ENCODE peak calls at places on chromosomes 6 and 20, in seven cellular contexts. P is CD8-positive, alpha-beta T cell; E is heart left ventricle; B is K562; W is fibroblast of lung; Y is HCT116; X is stomach. T is an unnamed sample.

GRCh38 chr6:149234051-149234962 is 83.2 kb upstream of the TAB2 start:
- DNase-seq in P (no peak), E (no peak), B (no peak), W (peak; percentile 27), Y (peak; percentile 48), X (no peak), T (no peak)

GRCh38 chr6:39206250-39206721 is 23.0 kb downstream of the KCNK5 start:
- DNase-seq in P (no peak), E (no peak), B (peak; percentile 75), W (no peak), Y (no peak), X (peak; percentile 63), T (no peak)

GRCh38 chr6:97059473-97059872 is 134.9 kb downstream of the KLHL32 start:
- DNase-seq in P (no peak), E (no peak), B (peak; percentile 25), W (peak; percentile 58), Y (peak; percentile 10), X (no peak), T (no peak)

GRCh38 chr6:6825986-6826901 is 237.7 kb downstream of the LY86 start:
- DNase-seq in P (no peak), E (peak; percentile 58), B (no peak), W (no peak), Y (no peak), X (peak; percentile 66), T (no peak)

GRCh38 chr20:20005381-20005780 is 11.8 kb upstream of the NAA20 start:
- DNase-seq in P (no peak), E (no peak), B (no peak), W (no peak), Y (no peak), X (no peak), T (no peak)

GRCh38 chr6:13485303-13485702 is 2.1 kb downstream of the GFOD1 start:
- DNase-seq in P (no peak), E (no peak), B (peak; percentile 15), W (no peak), Y (no peak), X (no peak), T (no peak)

GRCh38 chr20:32986331-32986966 is 17.8 kb downstream of the SUN5 start:
- DNase-seq in P (no peak), E (no peak), B (no peak), W (no peak), Y (no peak), X (no peak), T (no peak)

GRCh38 chr6:20684474-20684873 is 150.2 kb downstream of the CDKAL1 start:
- DNase-seq in P (no peak), E (no peak), B (no peak), W (no peak), Y (no peak), X (no peak), T (no peak)

GRCh38 chr6:43143235-43144124 is 27.6 kb upstream of the SRF start:
- DNase-seq in P (peak; percentile 73), E (peak; percentile 87), B (peak; percentile 95), W (peak; percentile 93), Y (peak; percentile 24), X (peak; percentile 90), T (peak; percentile 77)

GRCh38 chr20:50149481-50150254 is 3.9 kb downstream of the PEDS1 start:
- DNase-seq in P (no peak), E (no peak), B (no peak), W (no peak), Y (no peak), X (no peak), T (no peak)

GRCh38 chr20:31666258-31667042 is 28.7 kb downstream of the COX4I2 start:
- DNase-seq in P (peak; percentile 27), E (peak; percentile 69), B (peak; percentile 34), W (peak; percentile 46), Y (no peak), X (no peak), T (no peak)

GRCh38 chr6:90217621-90218496 is 78.8 kb downstream of the BACH2 start:
- DNase-seq in P (no peak), E (no peak), B (no peak), W (no peak), Y (no peak), X (peak; percentile 56), T (no peak)

GRCh38 chr6:147043994-147044477 is 160.2 kb upstream of the STXBP5 start:
- DNase-seq in P (no peak), E (no peak), B (no peak), W (peak; percentile 64), Y (no peak), X (no peak), T (no peak)

GRCh38 chr20:53100476-53100911 is 128.3 kb downstream of the TSHZ2 start:
- DNase-seq in P (no peak), E (no peak), B (no peak), W (no peak), Y (no peak), X (no peak), T (no peak)

GRCh38 chr6:167687035-167687720 is 139.5 kb upstream of the AFDN start:
- DNase-seq in P (no peak), E (no peak), B (no peak), W (no peak), Y (no peak), X (no peak), T (no peak)
- H3K4me1 ChIP-seq in P (no peaks in the 10 kb centered on the region), E (peaks cover 25% of the 10 kb centered on the region), B (no peaks in the 10 kb centered on the region), W (no peaks in the 10 kb centered on the region), Y (peaks cover 28% of the 10 kb centered on the region), X (peaks cover 12% of the 10 kb centered on the region), T (peaks cover 2% of the 10 kb centered on the region)

GRCh38 chr6:158560787-158561246 is 926 bp downstream of the TMEM181 start:
- DNase-seq in P (no peak), E (no peak), B (no peak), W (peak; percentile 19), Y (no peak), X (peak; percentile 54), T (no peak)
- H3K4me1 ChIP-seq in P (peaks cover 31% of the 10 kb centered on the region), E (peaks cover 52% of the 10 kb centered on the region), B (peaks cover 37% of the 10 kb centered on the region), W (peaks cover 10% of the 10 kb centered on the region), Y (peaks cover 23% of the 10 kb centered on the region), X (peaks cover 41% of the 10 kb centered on the region), T (peaks cover 1% of the 10 kb centered on the region)

GRCh38 chr20:10670521-10671220 is 3.1 kb downstream of the JAG1 start:
- DNase-seq in P (no peak), E (peak; percentile 51), B (no peak), W (peak; percentile 41), Y (no peak), X (no peak), T (no peak)
- H3K4me1 ChIP-seq in P (no peaks in the 10 kb centered on the region), E (peaks cover 46% of the 10 kb centered on the region), B (peaks cover 35% of the 10 kb centered on the region), W (peaks cover 12% of the 10 kb centered on the region), Y (peaks cover 26% of the 10 kb centered on the region), X (peaks cover 64% of the 10 kb centered on the region), T (peaks cover 12% of the 10 kb centered on the region)

GRCh38 chr20:44585042-44585968 is 2.9 kb downstream of the PKIG start:
- DNase-seq in P (no peak), E (no peak), B (no peak), W (no peak), Y (no peak), X (no peak), T (no peak)
- H3K4me1 ChIP-seq in P (no peaks in the 10 kb centered on the region), E (peaks cover 70% of the 10 kb centered on the region), B (no peaks in the 10 kb centered on the region), W (peaks cover 23% of the 10 kb centered on the region), Y (no peaks in the 10 kb centered on the region), X (peaks cover 14% of the 10 kb centered on the region), T (peaks cover 5% of the 10 kb centered on the region)

DNA sequence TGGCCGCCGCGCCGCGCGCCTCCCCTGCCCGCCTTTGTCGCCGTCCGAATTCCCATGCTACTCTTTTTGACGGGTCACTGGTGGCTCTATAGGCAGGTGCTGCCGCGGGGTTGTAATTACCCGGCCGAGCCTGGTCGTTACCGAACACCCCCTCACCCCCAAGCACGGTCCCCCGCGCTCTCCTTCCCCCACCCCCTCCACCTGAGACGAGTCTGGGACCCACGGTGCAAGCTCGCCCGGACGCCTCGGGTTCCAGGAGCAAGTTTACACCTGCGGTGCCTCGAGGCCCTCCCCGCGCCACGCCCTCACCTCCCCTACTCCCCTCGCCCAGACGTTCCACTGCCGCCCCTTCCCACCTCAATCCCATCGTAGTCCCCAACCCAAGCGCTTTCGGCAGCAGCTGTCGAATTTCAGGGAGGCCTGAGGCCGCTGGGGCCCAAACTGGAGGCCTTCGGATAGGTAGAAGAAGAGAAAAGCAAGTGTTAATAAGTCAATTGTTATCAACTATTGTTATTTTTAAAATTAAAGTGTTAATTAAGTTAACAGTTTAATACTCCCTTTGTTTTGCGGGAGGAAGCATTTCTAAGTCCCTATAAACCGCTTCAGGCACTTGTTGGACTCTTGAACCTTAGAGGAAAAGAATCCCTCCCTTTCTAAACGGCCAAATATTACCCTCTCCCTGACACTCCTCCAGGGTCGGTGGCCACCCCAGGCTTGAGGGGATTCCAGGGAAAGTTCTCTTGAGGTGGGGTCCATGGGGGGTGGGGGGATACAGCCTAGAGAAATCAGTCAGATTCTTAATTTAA is 4.2 kb downstream of the NR2E1 start:
- DNase-seq in P (no peak), E (no peak), B (no peak), W (no peak), Y (no peak), X (no peak), T (no peak)
- H3K4me1 ChIP-seq in P (peaks cover 37% of the 10 kb centered on the region), E (peaks cover 52% of the 10 kb centered on the region), B (peaks cover 42% of the 10 kb centered on the region), W (no peaks in the 10 kb centered on the region), Y (no peaks in the 10 kb centered on the region), X (peaks cover 49% of the 10 kb centered on the region), T (peaks cover 15% of the 10 kb centered on the region)

DNA sequence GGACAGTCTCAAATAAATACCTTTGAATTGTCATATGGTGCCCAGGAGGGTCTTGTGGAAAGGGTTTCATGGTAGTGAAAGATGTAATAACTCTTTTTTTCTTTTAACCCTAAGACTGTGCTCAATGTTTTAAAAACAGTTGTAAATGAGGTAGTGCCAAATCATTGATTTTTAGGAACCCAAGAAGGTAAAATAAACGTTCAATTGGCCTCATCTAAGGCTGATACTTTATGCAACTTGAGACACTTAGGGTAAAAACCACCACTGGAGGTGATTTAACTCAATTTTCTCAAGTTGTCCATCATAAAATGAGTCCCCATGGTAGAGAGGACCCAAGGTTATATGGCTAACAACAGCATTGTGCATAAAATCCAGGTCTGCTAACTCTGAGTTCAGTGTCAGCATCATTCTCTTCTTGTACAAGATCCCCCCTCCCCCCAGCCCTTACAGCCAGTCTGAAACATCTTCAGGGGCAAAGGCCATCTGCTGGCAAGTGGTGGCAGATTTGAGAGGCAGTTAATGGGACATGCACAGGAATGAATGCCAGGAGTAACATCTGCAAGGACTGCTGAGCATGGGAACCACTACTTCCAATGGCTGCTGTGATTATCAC is 244.4 kb downstream of the GMPR start:
- DNase-seq in P (no peak), E (no peak), B (no peak), W (no peak), Y (no peak), X (no peak), T (no peak)
- H3K4me1 ChIP-seq in P (peaks cover 71% of the 10 kb centered on the region), E (peaks cover 22% of the 10 kb centered on the region), B (no peaks in the 10 kb centered on the region), W (no peaks in the 10 kb centered on the region), Y (no peaks in the 10 kb centered on the region), X (no peaks in the 10 kb centered on the region), T (no peaks in the 10 kb centered on the region)

DNA sequence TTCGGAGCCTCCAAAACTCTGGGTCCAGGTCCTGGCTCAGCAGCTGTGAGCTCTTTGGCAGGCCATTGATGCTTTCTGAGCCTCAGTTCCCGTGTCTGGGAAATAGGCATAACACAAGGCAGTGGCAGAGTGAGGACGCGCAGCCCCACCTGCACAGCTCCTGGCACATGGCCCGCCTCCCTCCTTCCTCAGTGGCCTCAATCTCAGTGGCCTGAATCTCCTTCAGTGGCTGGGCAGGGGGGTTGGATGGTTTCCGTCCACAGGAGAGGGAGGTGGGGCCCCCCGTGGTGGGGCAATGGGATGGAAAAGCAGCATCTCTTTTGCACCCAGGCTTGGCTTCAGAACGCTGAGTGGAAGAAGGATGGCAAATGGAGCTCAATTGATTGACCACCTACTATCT is 5.1 kb downstream of the RSPO4 start:
- DNase-seq in P (no peak), E (no peak), B (no peak), W (no peak), Y (no peak), X (no peak), T (no peak)
- H3K4me1 ChIP-seq in P (no peaks in the 10 kb centered on the region), E (no peaks in the 10 kb centered on the region), B (no peaks in the 10 kb centered on the region), W (no peaks in the 10 kb centered on the region), Y (no peaks in the 10 kb centered on the region), X (no peaks in the 10 kb centered on the region), T (no peaks in the 10 kb centered on the region)

GRCh38 chr20:17856024-17856564 is 112.5 kb downstream of the SNX5 start:
- DNase-seq in P (no peak), E (no peak), B (no peak), W (peak; percentile 44), Y (no peak), X (peak; percentile 44), T (no peak)
- H3K4me1 ChIP-seq in P (peaks cover 14% of the 10 kb centered on the region), E (peaks cover 13% of the 10 kb centered on the region), B (no peaks in the 10 kb centered on the region), W (peaks cover 10% of the 10 kb centered on the region), Y (peaks cover 4% of the 10 kb centered on the region), X (peaks cover 23% of the 10 kb centered on the region), T (peaks cover 11% of the 10 kb centered on the region)